ENCODE peak calls at places on chromosome 19, in seven cellular contexts. B is HCT116, S is HepG2, Z is H1, H is K562, M is SK-N-SH, E is GM12878. Y is an unnamed sample.

GRCh38 chr19:2982983-2983350 is 5.6 kb downstream of the TLE6 start:
- DNase-seq in B (no peak), S (no peak), Z (no peak), H (no peak), M (peak), E (no peak), Y (no peak)

GRCh38 chr19:35995655-35995993 is 636 bp downstream of the SDHAF1 start:
- DNase-seq in B (no peak), S (peak), Z (peak), H (peak), M (peak), E (no peak), Y (peak)

GRCh38 chr19:2853015-2853606 is 11.8 kb downstream of the ZNF555 start:
- DNase-seq in B (no peak), S (no peak), Z (no peak), H (no peak), M (no peak), E (no peak), Y (no peak)

GRCh38 chr19:46821512-46822359 is 28.9 kb downstream of the AP2S1 start:
- DNase-seq in B (no peak), S (no peak), Z (no peak), H (no peak), M (no peak), E (no peak), Y (no peak)

GRCh38 chr19:29325241-29325975 is 112.5 kb upstream of the UQCRFS1 start:
- DNase-seq in B (no peak), S (no peak), Z (no peak), H (no peak), M (no peak), E (no peak), Y (no peak)

GRCh38 chr19:42134671-42135070 is 2.4 kb upstream of the POU2F2 start:
- DNase-seq in B (no peak), S (no peak), Z (no peak), H (no peak), M (no peak), E (no peak), Y (no peak)

GRCh38 chr19:5623397-5624153 is 692 bp downstream of the SAFB start:
- DNase-seq in B (no peak), S (no peak), Z (no peak), H (no peak), M (peak), E (no peak), Y (no peak)

GRCh38 chr19:14517840-14518505 is at the start of gene DNAJB1:
- DNase-seq in B (no peak), S (peak), Z (peak), H (peak), M (peak), E (no peak), Y (peak)

GRCh38 chr19:6060600-6061391 is 49.5 kb downstream of the RFX2 start:
- DNase-seq in B (no peak), S (no peak), Z (no peak), H (peak), M (peak), E (no peak), Y (no peak)

GRCh38 chr19:18469245-18470107 is 31.5 kb upstream of the ISYNA1 start:
- DNase-seq in B (peak), S (peak), Z (peak), H (peak), M (peak), E (no peak), Y (no peak)

GRCh38 chr19:3479177-3479818 is 1.0 kb downstream of the SMIM24 start:
- DNase-seq in B (peak), S (no peak), Z (peak), H (peak), M (peak), E (no peak), Y (no peak)

GRCh38 chr19:6048808-6049405 is 61.4 kb downstream of the RFX2 start:
- DNase-seq in B (peak), S (peak), Z (peak), H (peak), M (peak), E (peak), Y (peak)

GRCh38 chr19:39196320-39196719 is 444 bp upstream of the NCCRP1 start:
- DNase-seq in B (no peak), S (no peak), Z (peak), H (no peak), M (no peak), E (no peak), Y (no peak)
- TF ChIP-seq JUND in B (no peak), S (no peak), Z (no peak), H (no peak), M (no peak), E (no peak), Y (no peak)

DNA sequence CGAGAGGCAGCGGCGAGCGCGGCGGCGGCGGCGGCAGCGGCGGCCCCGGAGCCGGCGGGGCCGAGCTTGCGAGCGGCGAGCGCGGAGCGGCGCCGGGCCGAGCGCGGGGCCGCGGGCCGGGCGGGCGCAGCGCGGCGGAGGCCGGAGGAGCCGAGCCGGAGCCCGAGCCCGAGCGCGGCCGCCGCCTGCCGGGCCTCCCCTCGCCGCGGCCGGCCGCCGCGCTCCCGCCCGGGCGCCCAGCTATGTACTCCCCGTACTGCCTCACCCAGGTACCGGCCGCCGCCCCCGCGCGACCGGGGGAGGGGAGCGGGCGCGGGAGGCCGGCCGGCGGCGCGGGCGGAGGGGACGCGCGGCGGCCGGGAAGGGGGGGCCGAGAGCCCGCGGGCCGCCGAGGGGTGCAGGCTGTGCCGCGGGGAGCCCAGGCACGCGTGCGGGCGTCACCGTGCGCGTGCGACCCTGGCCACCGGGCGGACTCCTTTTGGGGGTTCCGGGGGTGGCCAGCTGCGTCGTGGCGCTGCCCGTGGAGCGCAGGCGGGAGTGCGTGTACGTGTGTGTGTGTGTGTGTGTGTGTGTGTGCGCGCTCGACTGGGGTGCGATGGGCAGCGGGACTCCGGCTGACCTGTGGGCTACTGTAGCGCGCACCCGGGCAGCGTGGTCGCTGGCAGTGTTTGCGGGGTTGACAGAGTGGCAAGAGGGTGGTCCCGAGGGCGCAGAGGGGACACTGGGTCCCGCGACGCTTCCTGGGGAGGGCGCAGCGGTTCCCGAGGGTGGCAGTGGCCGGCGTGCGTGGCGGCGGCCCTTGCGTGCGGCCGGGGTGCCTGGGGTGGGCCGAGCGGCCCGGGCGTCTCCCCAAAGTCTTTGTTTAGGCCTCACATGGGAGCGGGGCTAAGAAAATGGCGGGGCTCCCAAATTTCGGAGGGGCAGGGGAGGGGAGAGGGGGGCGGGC is 594 bp downstream of the NFIX start:
- DNase-seq in B (no peak), S (no peak), Z (no peak), H (peak), M (peak), E (no peak), Y (peak)
- TF ChIP-seq JUND in B (no peak), S (no peak), Z (no peak), H (no peak), M (no peak), E (no peak), Y (no peak)

GRCh38 chr19:32287086-32287485 is 58.3 kb upstream of the ZNF507 start:
- DNase-seq in B (no peak), S (no peak), Z (no peak), H (no peak), M (no peak), E (no peak), Y (no peak)

GRCh38 chr19:32289566-32290210 is 55.7 kb upstream of the ZNF507 start:
- DNase-seq in B (no peak), S (no peak), Z (no peak), H (no peak), M (no peak), E (no peak), Y (no peak)

GRCh38 chr19:32291876-32292275 is 53.5 kb upstream of the ZNF507 start:
- DNase-seq in B (no peak), S (no peak), Z (no peak), H (no peak), M (no peak), E (no peak), Y (no peak)

DNA sequence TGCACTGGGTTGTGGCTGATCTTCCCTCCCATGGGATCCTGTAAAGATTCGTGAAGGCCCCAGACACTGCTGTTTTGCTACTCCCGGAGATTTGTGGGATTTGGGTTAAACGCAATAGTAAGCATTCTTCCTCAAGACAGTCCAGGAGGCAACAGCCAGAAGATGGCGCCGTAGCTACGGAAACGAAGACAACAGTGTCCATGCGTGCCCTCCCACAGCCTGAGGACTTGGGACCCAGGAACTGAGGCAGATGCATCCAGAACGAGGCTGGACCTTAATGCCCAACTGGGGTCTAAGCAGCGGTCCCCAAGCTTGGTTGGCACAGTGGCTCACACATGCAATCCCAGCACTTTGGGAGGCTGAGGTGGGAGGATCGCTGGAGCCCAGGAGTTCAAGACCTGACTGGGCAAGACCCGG is 57.6 kb upstream of the ZNF507 start:
- DNase-seq in B (peak), S (peak), Z (peak), H (peak), M (no peak), E (no peak), Y (peak)
- TF ChIP-seq JUND in B (no peak), S (no peak), Z (no peak), H (no peak), M (no peak), E (no peak), Y (no peak)

DNA sequence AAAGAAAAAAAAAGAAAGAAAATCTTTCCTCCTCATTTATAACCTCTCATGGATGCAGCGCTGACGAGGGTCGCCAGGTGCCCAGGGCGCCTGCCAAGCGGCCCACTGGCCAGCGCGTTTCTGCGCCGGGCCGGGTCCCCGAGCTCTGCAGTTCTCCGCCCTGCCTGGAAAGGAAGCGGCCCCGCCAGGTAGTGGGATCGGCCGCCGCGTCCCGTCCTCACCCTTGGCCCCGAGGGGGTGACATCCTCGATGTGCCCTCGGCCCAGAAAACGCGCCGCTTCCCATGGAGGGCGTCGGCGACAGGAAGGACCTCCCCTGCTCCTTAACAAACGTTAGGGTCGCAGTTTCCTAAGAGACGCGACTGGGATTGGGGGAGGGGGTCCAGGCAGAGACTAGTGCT is 56.9 kb downstream of the ZNF726 start:
- DNase-seq in B (no peak), S (no peak), Z (no peak), H (no peak), M (peak), E (no peak), Y (no peak)
- TF ChIP-seq JUND in B (no peak), S (no peak), Z (no peak), H (no peak), M (no peak), E (no peak), Y (no peak)

DNA sequence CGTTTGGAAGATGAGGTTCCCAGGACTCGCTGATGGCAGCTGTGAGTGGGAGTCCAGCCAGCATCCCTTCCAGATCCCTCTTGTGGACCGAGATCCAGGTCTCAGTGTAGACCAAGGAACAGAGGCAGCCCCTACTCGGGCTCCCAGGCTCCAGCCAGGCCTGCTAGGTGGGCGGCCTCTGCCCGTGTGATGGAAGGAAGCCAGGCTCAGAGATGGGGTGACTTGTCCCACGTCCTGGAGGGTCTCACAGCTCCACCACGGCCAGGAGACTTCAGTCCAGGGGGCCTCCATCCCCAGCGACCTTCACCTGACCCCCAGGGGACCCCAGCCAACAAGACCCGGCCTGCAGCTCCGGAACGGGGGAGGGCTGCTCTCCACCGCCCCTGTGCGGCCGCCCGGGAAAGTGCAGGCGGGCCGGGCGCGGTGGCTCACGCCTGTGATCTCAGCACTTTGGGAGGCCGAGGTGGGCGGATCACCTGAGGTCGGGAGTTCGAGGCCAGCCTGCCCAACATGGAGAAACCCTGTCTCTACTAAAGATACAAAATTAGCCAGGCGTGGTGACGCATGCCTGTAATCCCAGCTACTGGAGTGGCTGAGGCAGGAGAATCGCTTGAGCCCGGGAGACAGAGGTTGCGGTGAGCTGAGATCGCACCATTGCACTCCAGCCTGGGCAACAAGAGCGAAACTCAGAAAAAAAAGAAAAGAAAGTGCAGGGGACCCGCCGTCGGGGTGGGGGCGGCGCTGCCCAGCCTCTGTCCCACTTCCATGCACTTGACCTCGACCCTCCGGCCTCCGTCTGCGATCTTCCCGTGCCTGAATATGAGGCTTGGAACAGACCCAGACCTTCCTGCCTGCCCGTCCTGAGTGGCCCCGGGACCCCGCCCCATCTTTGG is 600 bp upstream of the MADCAM1 start:
- DNase-seq in B (no peak), S (no peak), Z (peak), H (peak), M (peak), E (no peak), Y (peak)
- TF ChIP-seq JUND in B (no peak), S (no peak), Z (no peak), H (no peak), M (no peak), E (no peak), Y (no peak)

DNA sequence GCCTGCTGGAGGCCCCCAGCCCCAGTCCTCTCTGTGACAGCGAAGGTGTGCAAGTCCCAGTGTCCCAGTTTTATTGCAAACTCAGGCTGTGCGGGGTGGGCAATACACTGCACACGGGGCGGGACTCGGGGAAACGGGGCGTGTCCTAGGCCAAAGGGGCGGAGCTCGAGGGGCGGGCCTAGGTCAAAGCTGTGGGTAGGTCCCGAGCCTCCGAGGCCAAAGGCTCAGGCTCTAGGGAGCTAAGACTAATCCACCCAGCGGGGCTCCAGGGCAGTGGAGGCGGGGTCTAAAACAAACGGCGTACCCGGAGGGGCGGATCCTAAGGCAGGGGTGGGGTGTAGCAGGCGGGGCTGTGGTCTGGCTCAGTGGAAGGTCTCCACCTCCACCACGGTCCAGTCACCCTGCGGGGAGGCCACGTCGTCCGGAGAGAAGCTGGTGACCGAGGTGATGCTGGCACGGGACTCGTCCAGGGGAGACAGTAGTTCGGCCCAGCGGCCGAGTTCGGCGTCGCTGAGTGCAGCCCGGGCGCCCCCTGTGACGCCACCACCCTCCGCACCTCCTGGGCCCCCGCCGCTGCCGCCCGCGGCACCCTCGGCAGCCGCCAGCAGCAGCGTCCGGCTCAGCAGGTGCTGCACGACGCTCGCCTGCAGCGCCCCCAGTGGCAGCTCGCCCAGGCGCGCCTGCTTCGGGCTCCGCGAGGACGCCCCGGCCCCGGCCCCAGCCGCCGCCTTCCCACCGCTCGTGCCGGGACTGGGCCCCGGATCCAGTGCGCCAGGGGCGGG is 5.3 kb downstream of the PRR36 start:
- DNase-seq in B (peak), S (peak), Z (peak), H (peak), M (peak), E (peak), Y (no peak)
- TF ChIP-seq JUND in B (no peak), S (no peak), Z (no peak), H (no peak), M (no peak), E (no peak), Y (no peak)

Y was measured in T47D.